ENCODE peak calls at places on chromosomes 3 and 15, in five cellular contexts. E is cardiac muscle cell, W is RWPE1, M is breast epithelium, U is lower lobe of right lung. X is an unnamed sample.

GRCh38 chr15:78979456-78980320 is 34.8 kb upstream of the CTSH start:
- DNase-seq in U (no peak), M (peak; percentile 75), W (peak; percentile 76), E (peak; percentile 76), X (peak; percentile 29)

GRCh38 chr15:46897266-46897665 is 820.0 kb upstream of the SEMA6D start:
- DNase-seq in W (no peak), U (no peak), E (no peak), M (no peak), X (no peak)

GRCh38 chr3:100993309-100993708 is at the start of gene ABI3BP:
- DNase-seq in E (peak; percentile 23), U (peak; percentile 65), M (no peak), W (peak; percentile 71), X (peak; percentile 66)

GRCh38 chr3:122975163-122975923 is 52.2 kb downstream of the SEMA5B start:
- DNase-seq in U (no peak), E (peak; percentile 9), W (no peak), M (peak; percentile 57), X (no peak)

GRCh38 chr3:102593754-102594602 is 159.2 kb downstream of the ZPLD1 start:
- DNase-seq in M (no peak), U (no peak), W (no peak), E (no peak), X (no peak)

GRCh38 chr3:159604151-159604581 is 384.5 kb upstream of the IL12A start:
- DNase-seq in M (no peak), E (no peak), U (peak; percentile 47), W (peak; percentile 13), X (peak; percentile 86)

GRCh38 chr3:195714380-195715011 is 6.3 kb upstream of the MUC20 start:
- DNase-seq in M (no peak), W (no peak), E (no peak), U (peak; percentile 38), X (no peak)

GRCh38 chr15:78937132-78937739 is 7.6 kb downstream of the CTSH start:
- DNase-seq in M (no peak), U (peak; percentile 64), E (no peak), W (no peak), X (peak; percentile 54)

GRCh38 chr15:70195808-70196304 is 98.1 kb upstream of the TLE3 start:
- DNase-seq in U (peak; percentile 54), E (no peak), M (peak; percentile 61), W (peak; percentile 81), X (peak; percentile 80)

GRCh38 chr15:74723754-74724334 is 1.5 kb downstream of the CYP1A1 start:
- DNase-seq in E (peak; percentile 78), M (no peak), U (no peak), W (peak; percentile 56), X (no peak)

GRCh38 chr15:47732243-47732642 is 14.9 kb downstream of the SEMA6D start:
- DNase-seq in U (no peak), M (no peak), E (no peak), W (no peak), X (no peak)

GRCh38 chr3:186643493-186643892 is 3.3 kb downstream of the FETUB start:
- DNase-seq in U (no peak), M (no peak), E (no peak), W (no peak), X (no peak)

GRCh38 chr3:107557743-107558142 is 35.0 kb downstream of the BBX start:
- DNase-seq in U (no peak), W (no peak), E (no peak), M (no peak), X (no peak)

GRCh38 chr15:75775296-75776074 is 62.8 kb upstream of the CSPG4 start:
- DNase-seq in U (no peak), M (no peak), E (no peak), W (peak; percentile 26), X (no peak)

GRCh38 chr3:52829906-52830463 is 487 bp downstream of the ITIH4 start:
- DNase-seq in M (no peak), E (no peak), U (no peak), W (no peak), X (no peak)

GRCh38 chr3:7927864-7928263 is 573.8 kb upstream of the LMCD1 start:
- DNase-seq in E (no peak), U (no peak), M (no peak), W (no peak), X (no peak)

GRCh38 chr3:151169700-151170224 is 33.3 kb downstream of the GPR171 start:
- DNase-seq in W (no peak), M (no peak), E (no peak), U (peak; percentile 79), X (peak; percentile 55)

GRCh38 chr15:48052871-48053383 is 67.9 kb upstream of the SLC24A5 start:
- DNase-seq in M (no peak), W (peak; percentile 44), E (no peak), U (no peak), X (no peak)

GRCh38 chr15:74906450-74907276 is at the start of gene FAM219B:
- DNase-seq in M (peak; percentile 93), U (peak; percentile 97), E (peak; percentile 97), W (peak; percentile 97), X (peak; percentile 95)

GRCh38 chr3:117104381-117104780 is 394.8 kb downstream of the TUSC7 start:
- DNase-seq in W (no peak), U (no peak), M (no peak), E (no peak), X (no peak)

GRCh38 chr3:151383956-151384355 is 597 bp downstream of the P2RY12 start:
- DNase-seq in M (no peak), W (no peak), U (no peak), E (no peak), X (no peak)

GRCh38 chr15:35519536-35520149 is 26.3 kb downstream of the DPH6 start:
- DNase-seq in W (peak; percentile 5), U (no peak), E (peak; percentile 72), M (no peak), X (no peak)

GRCh38 chr3:191269289-191270085 is 59.7 kb upstream of the CCDC50 start:
- DNase-seq in E (no peak), U (no peak), W (no peak), M (no peak), X (no peak)

GRCh38 chr3:43512749-43513404 is 108.9 kb downstream of the ANO10 start:
- DNase-seq in E (no peak), M (no peak), U (no peak), W (no peak), X (no peak)

GRCh38 chr3:161316006-161316689 is 55.2 kb downstream of the SPTSSB start:
- DNase-seq in W (peak; percentile 47), U (no peak), E (no peak), M (no peak), X (no peak)

GRCh38 chr3:146308682-146309081 is 57.8 kb upstream of the PLSCR4 start:
- DNase-seq in U (no peak), E (no peak), W (no peak), M (no peak), X (no peak)

GRCh38 chr3:29065211-29065785 is 215.6 kb upstream of the RBMS3 start:
- DNase-seq in M (peak; percentile 53), E (peak; percentile 79), W (peak; percentile 78), U (peak; percentile 88), X (peak; percentile 27)

GRCh38 chr3:86793786-86794185 is 197.2 kb downstream of the VGLL3 start:
- DNase-seq in M (no peak), W (peak; percentile 32), U (no peak), E (peak; percentile 28), X (no peak)

GRCh38 chr3:175399156-175399840 is 540.2 kb downstream of the NAALADL2 start:
- DNase-seq in E (no peak), M (no peak), U (no peak), W (no peak), X (no peak)

GRCh38 chr15:78637776-78638435 is 3.1 kb downstream of the CHRNB4 start:
- DNase-seq in M (peak; percentile 10), U (no peak), W (no peak), E (no peak), X (no peak)

GRCh38 chr3:72614394-72615074 is 233.7 kb downstream of the SHQ1 start:
- DNase-seq in M (no peak), U (no peak), E (peak; percentile 23), W (no peak), X (no peak)

GRCh38 chr15:22918056-22918455 is 62.1 kb downstream of the CYFIP1 start:
- DNase-seq in U (no peak), W (peak; percentile 59), E (no peak), M (no peak), X (no peak)

GRCh38 chr3:89467886-89468479 is 360.6 kb downstream of the EPHA3 start:
- DNase-seq in U (no peak), E (no peak), M (no peak), W (no peak), X (no peak)

GRCh38 chr3:170751083-170751893 is 118.7 kb downstream of the RPL22L1 start:
- DNase-seq in W (peak; percentile 66), U (no peak), M (peak; percentile 65), E (no peak), X (peak; percentile 54)

GRCh38 chr15:64874131-64874530 is 32.4 kb downstream of the PLEKHO2 start:
- DNase-seq in M (no peak), W (no peak), U (no peak), E (no peak), X (no peak)

GRCh38 chr3:9970020-9970652 is 16.5 kb downstream of the EMC3 start:
- DNase-seq in W (no peak), E (no peak), M (no peak), U (no peak), X (no peak)
- H3K27ac ChIP-seq in W (peak overlapping the region; percentile 47), E (no peak overlapping the region), M (peak overlapping the region; percentile 87), U (peak overlapping the region; percentile 25), X (no peak overlapping the region)

GRCh38 chr3:38171622-38172021 is 6.3 kb downstream of the OXSR1 start:
- DNase-seq in U (no peak), E (no peak), M (no peak), W (no peak), X (no peak)
- H3K27ac ChIP-seq in U (no peak overlapping the region), E (no peak overlapping the region), M (no peak overlapping the region), W (no peak overlapping the region), X (no peak overlapping the region)

GRCh38 chr3:120495809-120496208 is 45.0 kb upstream of the FSTL1 start:
- DNase-seq in U (no peak), W (no peak), M (no peak), E (no peak), X (no peak)
- H3K27ac ChIP-seq in U (no peak overlapping the region), W (no peak overlapping the region), M (peak overlapping the region; percentile 34), E (no peak overlapping the region), X (peak overlapping the region; percentile 65)

GRCh38 chr15:82132742-82133141 is 86.9 kb upstream of the MEX3B start:
- DNase-seq in W (peak; percentile 86), E (no peak), M (no peak), U (no peak), X (no peak)

GRCh38 chr15:82135645-82136044 is 89.8 kb upstream of the MEX3B start:
- DNase-seq in M (no peak), E (no peak), U (no peak), W (no peak), X (no peak)

GRCh38 chr15:82132116-82132515 is 86.3 kb upstream of the MEX3B start:
- DNase-seq in M (no peak), E (no peak), W (no peak), U (no peak), X (no peak)

GRCh38 chr15:82134426-82134825 is 88.6 kb upstream of the MEX3B start:
- DNase-seq in U (no peak), M (no peak), W (no peak), E (no peak), X (no peak)

DNA sequence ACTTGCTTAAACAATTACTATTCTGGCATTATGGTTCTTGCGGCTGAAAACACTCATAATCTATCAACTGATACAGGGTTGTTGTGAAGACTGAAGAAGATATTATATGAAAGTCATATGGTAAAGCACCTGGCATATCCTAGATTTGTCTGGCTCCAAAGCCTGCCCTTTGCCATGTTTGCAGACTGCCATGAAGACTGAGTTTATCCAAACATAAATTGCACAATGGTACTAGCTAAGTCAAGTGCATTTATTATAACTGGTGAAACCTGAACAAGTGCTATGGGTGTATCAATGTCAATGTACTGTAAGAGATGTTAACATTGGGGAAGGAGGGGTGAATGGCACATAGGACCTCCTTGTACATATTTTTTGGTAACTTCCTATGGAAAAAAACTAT is 87.4 kb upstream of the MEX3B start:
- DNase-seq in M (no peak), W (no peak), E (no peak), U (no peak), X (no peak)
- H3K27ac ChIP-seq in M (no peak overlapping the region), W (no peak overlapping the region), E (no peak overlapping the region), U (no peak overlapping the region), X (no peak overlapping the region)

X was measured in left ventricle myocardium inferior.